ENCODE peak calls at places on chromosomes 2 and 18, in six cellular contexts. E, I, P, S, U and K are unnamed samples.

GRCh38 chr2:70523996-70524965 is 29.3 kb downstream of the TGFA start:
- DNase-seq in E (no peak), I (peak; percentile 5), P (peak; percentile 16), S (no peak), U (peak; percentile 65), K (no peak)

GRCh38 chr2:190948671-190949070 is 65.3 kb downstream of the STAT1 start:
- DNase-seq in E (no peak), I (no peak), P (no peak), S (no peak), U (no peak), K (no peak)

GRCh38 chr2:98468621-98469236 is 24.1 kb downstream of the INPP4A start:
- DNase-seq in E (no peak), I (no peak), P (no peak), S (no peak), U (no peak), K (no peak)

GRCh38 chr2:107511970-107512789 is 314.5 kb upstream of the RGPD4 start:
- DNase-seq in E (no peak), I (no peak), P (no peak), S (no peak), U (no peak), K (no peak)

GRCh38 chr2:458431-458827 is 170.5 kb upstream of the ALKAL2 start:
- DNase-seq in E (no peak), I (no peak), P (no peak), S (no peak), U (no peak), K (no peak)

GRCh38 chr2:83826601-83827000 is 632.5 kb downstream of the SUCLG1 start:
- DNase-seq in E (no peak), I (no peak), P (no peak), S (no peak), U (no peak), K (no peak)

GRCh38 chr2:220396287-220396686 is 768.9 kb downstream of the SLC4A3 start:
- DNase-seq in E (no peak), I (no peak), P (no peak), S (peak; percentile 39), U (no peak), K (no peak)

GRCh38 chr2:240922234-240922981 is 16.3 kb downstream of the CROCC2 start:
- DNase-seq in E (peak; percentile 22), I (no peak), P (peak; percentile 10), S (no peak), U (peak; percentile 23), K (no peak)

GRCh38 chr2:238462782-238463396 is 36.2 kb downstream of the ASB1 start:
- DNase-seq in E (no peak), I (no peak), P (no peak), S (no peak), U (no peak), K (no peak)

GRCh38 chr2:187429989-187430388 is 18.1 kb downstream of the CALCRL start:
- DNase-seq in E (no peak), I (no peak), P (no peak), S (no peak), U (no peak), K (no peak)

GRCh38 chr18:11946756-11947155 is 34.6 kb upstream of the IMPA2 start:
- DNase-seq in E (no peak), I (no peak), P (no peak), S (no peak), U (no peak), K (no peak)

GRCh38 chr2:241161646-241162281 is 11.5 kb downstream of the PPP1R7 start:
- DNase-seq in E (peak; percentile 71), I (no peak), P (peak; percentile 80), S (peak; percentile 77), U (no peak), K (peak; percentile 32)

GRCh38 chr18:3455090-3455640 is 5.2 kb downstream of the TGIF1 start:
- DNase-seq in E (no peak), I (no peak), P (no peak), S (no peak), U (no peak), K (no peak)

GRCh38 chr18:50707841-50708240 is 112.0 kb downstream of the MRO start:
- DNase-seq in E (no peak), I (no peak), P (no peak), S (no peak), U (no peak), K (no peak)

GRCh38 chr2:188494906-188495305 is 203.2 kb downstream of the GULP1 start:
- DNase-seq in E (no peak), I (no peak), P (no peak), S (no peak), U (no peak), K (no peak)

GRCh38 chr2:44955593-44956449 is 14.3 kb downstream of the SIX3 start:
- DNase-seq in E (peak; percentile 65), I (peak; percentile 43), P (peak; percentile 67), S (peak; percentile 61), U (peak; percentile 86), K (peak; percentile 75)

GRCh38 chr2:72138011-72138881 is 9.4 kb downstream of the CYP26B1 start:
- DNase-seq in E (peak; percentile 30), I (no peak), P (peak; percentile 18), S (no peak), U (peak; percentile 26), K (no peak)

GRCh38 chr2:239793086-239793485 is 232.1 kb downstream of the NDUFA10 start:
- DNase-seq in E (no peak), I (no peak), P (no peak), S (no peak), U (no peak), K (no peak)

GRCh38 chr2:81894451-81894990 is 1590.0 kb upstream of the LRRTM1 start:
- DNase-seq in E (no peak), I (no peak), P (no peak), S (no peak), U (no peak), K (no peak)

GRCh38 chr2:144006139-144006538 is 513.8 kb downstream of the ZEB2 start:
- DNase-seq in E (no peak), I (no peak), P (no peak), S (no peak), U (no peak), K (no peak)

GRCh38 chr2:233051241-233052149 is 8.6 kb upstream of the INPP5D start:
- DNase-seq in E (no peak), I (no peak), P (peak; percentile 79), S (peak; percentile 88), U (peak; percentile 84), K (no peak)

GRCh38 chr2:28424799-28425492 is 32.3 kb downstream of the FOSL2 start:
- DNase-seq in E (no peak), I (no peak), P (no peak), S (no peak), U (no peak), K (no peak)

GRCh38 chr2:207107551-207107950 is 58.2 kb downstream of the KLF7 start:
- DNase-seq in E (peak; percentile 54), I (no peak), P (no peak), S (no peak), U (no peak), K (peak; percentile 51)

GRCh38 chr2:238831177-238831576 is 16.7 kb upstream of the TWIST2 start:
- DNase-seq in E (no peak), I (no peak), P (no peak), S (no peak), U (no peak), K (no peak)

GRCh38 chr2:130882111-130882510 is 45.4 kb downstream of the ARHGEF4 start:
- DNase-seq in E (no peak), I (no peak), P (no peak), S (no peak), U (no peak), K (no peak)

GRCh38 chr2:188450740-188451480 is 159.2 kb downstream of the GULP1 start:
- DNase-seq in E (no peak), I (no peak), P (no peak), S (no peak), U (no peak), K (no peak)

GRCh38 chr2:238636269-238637073 is 209.7 kb downstream of the ASB1 start:
- DNase-seq in E (no peak), I (no peak), P (no peak), S (no peak), U (no peak), K (no peak)

DNA sequence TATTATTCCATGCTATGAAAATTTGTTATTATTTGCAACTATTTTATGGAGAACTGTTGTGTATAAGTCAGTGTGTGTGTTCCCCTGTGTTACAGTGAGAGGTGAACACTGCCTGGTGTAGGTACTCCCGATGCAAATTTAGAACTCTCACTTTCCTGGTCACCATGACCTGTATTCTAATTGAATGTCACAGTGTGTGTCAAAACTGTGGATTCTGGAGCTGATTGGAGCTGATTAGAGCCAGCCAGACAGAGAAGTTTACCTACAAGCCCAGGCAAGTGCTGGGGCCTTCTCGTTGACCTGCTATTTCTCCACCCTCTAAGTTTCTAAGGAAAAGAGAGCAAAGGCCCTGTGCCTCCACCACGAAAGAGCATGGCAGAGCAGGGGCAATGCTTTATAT is 216.0 kb downstream of the NYAP2 start:
- DNase-seq in E (no peak), I (no peak), P (no peak), S (no peak), U (no peak), K (no peak)
- H3K27ac ChIP-seq in E (no peak overlapping the region), I (no peak overlapping the region), P (no peak overlapping the region), S (no peak overlapping the region), U (no peak overlapping the region), K (no peak overlapping the region)

GRCh38 chr2:168201211-168201610 is 46.2 kb downstream of the STK39 start:
- DNase-seq in E (no peak), I (no peak), P (no peak), S (no peak), U (no peak), K (no peak)

GRCh38 chr2:168208652-168209051 is 38.7 kb downstream of the STK39 start:
- DNase-seq in E (no peak), I (no peak), P (no peak), S (no peak), U (no peak), K (no peak)

GRCh38 chr2:168201722-168202121 is 45.7 kb downstream of the STK39 start:
- DNase-seq in E (no peak), I (no peak), P (no peak), S (no peak), U (no peak), K (no peak)

GRCh38 chr2:168207861-168208260 is 39.5 kb downstream of the STK39 start:
- DNase-seq in E (no peak), I (no peak), P (no peak), S (no peak), U (no peak), K (no peak)

GRCh38 chr2:168203762-168204693 is 43.4 kb downstream of the STK39 start:
- DNase-seq in E (no peak), I (no peak), P (no peak), S (no peak), U (peak; percentile 73), K (no peak)
- H3K27ac ChIP-seq in E (no peak overlapping the region), I (no peak overlapping the region), P (no peak overlapping the region), S (no peak overlapping the region), U (peak overlapping the region; percentile 37), K (no peak overlapping the region)

DNA sequence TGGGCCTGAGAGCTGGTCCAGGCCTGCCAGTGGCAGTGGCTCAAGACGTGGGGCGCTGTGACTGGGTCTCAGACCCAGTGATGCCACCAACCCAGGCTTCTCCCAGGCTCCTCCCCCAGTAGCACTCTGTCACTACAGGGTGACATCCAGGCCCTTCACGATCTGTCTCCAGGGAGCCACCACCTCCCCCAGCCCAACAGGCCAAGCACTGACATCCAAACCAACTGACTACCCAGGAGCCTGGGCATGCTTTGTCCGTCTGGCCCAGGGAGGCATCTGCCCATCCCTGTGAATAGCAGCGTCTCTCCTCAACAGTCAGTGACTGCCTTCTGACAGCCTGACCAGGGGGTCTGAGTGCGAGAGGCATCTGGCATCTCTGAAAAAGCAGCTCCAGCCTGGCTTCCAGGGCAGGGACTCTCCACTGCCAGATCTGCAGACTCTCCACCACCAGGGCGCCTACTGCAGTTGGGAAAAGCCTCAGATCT is 13.0 kb downstream of the TEX44 start:
- DNase-seq in E (peak; percentile 69), I (no peak), P (peak; percentile 39), S (peak; percentile 57), U (no peak), K (peak; percentile 57)
- H3K27ac ChIP-seq in E (peak overlapping the region; percentile 100), I (peak overlapping the region; percentile 86), P (peak overlapping the region; percentile 99), S (peak overlapping the region; percentile 98), U (no peak overlapping the region), K (peak overlapping the region; percentile 100)

GRCh38 chr18:57154389-57154788 is 7.5 kb downstream of the BOD1L2 start:
- DNase-seq in E (no peak), I (no peak), P (no peak), S (no peak), U (no peak), K (no peak)
- H3K27ac ChIP-seq in E (no peak overlapping the region), I (no peak overlapping the region), P (no peak overlapping the region), S (no peak overlapping the region), U (no peak overlapping the region), K (no peak overlapping the region)